ENCODE peak calls at places on chromosomes 2 and 18, in seven cellular contexts. One of them, this sample, is unnamed.

GRCh38 chr2:71379086-71379485 is 47.5 kb downstream of the ZNF638 start:
- DNase-seq in HepG2: no peak
- DNase-seq in A549: no peak
- DNase-seq in IMR-90: peak
- DNase-seq in GM12878: no peak
- DNase-seq in HCT116: peak
- DNase-seq in K562: no peak
- DNase-seq in this sample: no peak

GRCh38 chr2:64606495-64607363 is 47.0 kb downstream of the SERTAD2 start:
- DNase-seq in IMR-90: no peak
- DNase-seq in A549: no peak
- DNase-seq in K562: peak
- DNase-seq in HCT116: no peak
- DNase-seq in HepG2: peak
- DNase-seq in GM12878: peak
- DNase-seq in this sample: no peak

GRCh38 chr18:25456284-25456683 is 104.3 kb upstream of the ZNF521 start:
- DNase-seq in HCT116: no peak
- DNase-seq in IMR-90: no peak
- DNase-seq in K562: no peak
- DNase-seq in GM12878: no peak
- DNase-seq in A549: no peak
- DNase-seq in HepG2: no peak
- DNase-seq in this sample: no peak

GRCh38 chr2:223232896-223233295 is 180.9 kb downstream of the KCNE4 start:
- DNase-seq in HCT116: no peak
- DNase-seq in IMR-90: no peak
- DNase-seq in K562: no peak
- DNase-seq in GM12878: no peak
- DNase-seq in HepG2: no peak
- DNase-seq in A549: no peak
- DNase-seq in this sample: no peak

GRCh38 chr18:25351773-25352628 is at the start of gene ZNF521:
- DNase-seq in A549: no peak
- DNase-seq in HCT116: peak
- DNase-seq in IMR-90: peak
- DNase-seq in GM12878: no peak
- DNase-seq in K562: peak
- DNase-seq in HepG2: peak
- DNase-seq in this sample: peak

GRCh38 chr2:134189009-134189717 is 64.7 kb upstream of the MGAT5 start:
- DNase-seq in K562: no peak
- DNase-seq in HCT116: peak
- DNase-seq in GM12878: no peak
- DNase-seq in A549: peak
- DNase-seq in IMR-90: peak
- DNase-seq in HepG2: no peak
- DNase-seq in this sample: no peak

GRCh38 chr2:159399716-159400525 is 113.4 kb upstream of the WDSUB1 start:
- DNase-seq in HCT116: no peak
- DNase-seq in HepG2: no peak
- DNase-seq in GM12878: no peak
- DNase-seq in IMR-90: peak
- DNase-seq in K562: no peak
- DNase-seq in A549: no peak
- DNase-seq in this sample: no peak

GRCh38 chr2:7030810-7031209 is 113.6 kb downstream of the RNF144A start:
- DNase-seq in HCT116: no peak
- DNase-seq in IMR-90: no peak
- DNase-seq in K562: no peak
- DNase-seq in HepG2: no peak
- DNase-seq in GM12878: no peak
- DNase-seq in A549: no peak
- DNase-seq in this sample: no peak

GRCh38 chr18:9048808-9049494 is 53.5 kb upstream of the NDUFV2 start:
- DNase-seq in HepG2: no peak
- DNase-seq in GM12878: no peak
- DNase-seq in HCT116: no peak
- DNase-seq in K562: no peak
- DNase-seq in A549: no peak
- DNase-seq in IMR-90: peak
- DNase-seq in this sample: no peak

GRCh38 chr2:49661809-49662208 is 507.5 kb upstream of the FSHR start:
- DNase-seq in GM12878: no peak
- DNase-seq in HCT116: no peak
- DNase-seq in IMR-90: no peak
- DNase-seq in HepG2: no peak
- DNase-seq in K562: no peak
- DNase-seq in A549: no peak
- DNase-seq in this sample: no peak

GRCh38 chr2:9094117-9094516 is 90.6 kb upstream of the MBOAT2 start:
- DNase-seq in HCT116: no peak
- DNase-seq in IMR-90: no peak
- DNase-seq in A549: no peak
- DNase-seq in HepG2: no peak
- DNase-seq in K562: no peak
- DNase-seq in GM12878: no peak
- DNase-seq in this sample: peak

GRCh38 chr2:1187189-1187588 is 226.1 kb upstream of the TPO start:
- DNase-seq in HepG2: no peak
- DNase-seq in A549: no peak
- DNase-seq in GM12878: no peak
- DNase-seq in IMR-90: no peak
- DNase-seq in K562: no peak
- DNase-seq in HCT116: no peak
- DNase-seq in this sample: no peak

GRCh38 chr2:132651115-132652099 is 18.6 kb downstream of the LYPD1 start:
- DNase-seq in IMR-90: peak
- DNase-seq in K562: peak
- DNase-seq in HCT116: peak
- DNase-seq in HepG2: peak
- DNase-seq in GM12878: no peak
- DNase-seq in A549: peak
- DNase-seq in this sample: peak

GRCh38 chr2:56654936-56655335 is 471.1 kb downstream of the CCDC85A start:
- DNase-seq in IMR-90: no peak
- DNase-seq in HepG2: no peak
- DNase-seq in GM12878: no peak
- DNase-seq in A549: no peak
- DNase-seq in HCT116: no peak
- DNase-seq in K562: no peak
- DNase-seq in this sample: no peak

GRCh38 chr18:59305295-59305694 is 13.2 kb downstream of the CPLX4 start:
- DNase-seq in A549: no peak
- DNase-seq in K562: no peak
- DNase-seq in IMR-90: no peak
- DNase-seq in HCT116: no peak
- DNase-seq in HepG2: no peak
- DNase-seq in GM12878: no peak
- DNase-seq in this sample: no peak
- TF ChIP-seq RAD21 in A549: no peak
- TF ChIP-seq RAD21 in K562: no peak
- TF ChIP-seq RAD21 in IMR-90: no peak
- TF ChIP-seq RAD21 in HCT116: no peak
- TF ChIP-seq RAD21 in HepG2: no peak
- TF ChIP-seq RAD21 in GM12878: no peak
- TF ChIP-seq RAD21 in this sample: no peak

GRCh38 chr18:46028536-46028891 is 43.5 kb downstream of the PSTPIP2 start:
- DNase-seq in K562: no peak
- DNase-seq in HepG2: no peak
- DNase-seq in HCT116: no peak
- DNase-seq in GM12878: no peak
- DNase-seq in A549: no peak
- DNase-seq in IMR-90: no peak
- DNase-seq in this sample: no peak
- TF ChIP-seq RAD21 in K562: no peak
- TF ChIP-seq RAD21 in HepG2: no peak
- TF ChIP-seq RAD21 in HCT116: no peak
- TF ChIP-seq RAD21 in GM12878: no peak
- TF ChIP-seq RAD21 in A549: no peak
- TF ChIP-seq RAD21 in IMR-90: no peak
- TF ChIP-seq RAD21 in this sample: no peak

DNA sequence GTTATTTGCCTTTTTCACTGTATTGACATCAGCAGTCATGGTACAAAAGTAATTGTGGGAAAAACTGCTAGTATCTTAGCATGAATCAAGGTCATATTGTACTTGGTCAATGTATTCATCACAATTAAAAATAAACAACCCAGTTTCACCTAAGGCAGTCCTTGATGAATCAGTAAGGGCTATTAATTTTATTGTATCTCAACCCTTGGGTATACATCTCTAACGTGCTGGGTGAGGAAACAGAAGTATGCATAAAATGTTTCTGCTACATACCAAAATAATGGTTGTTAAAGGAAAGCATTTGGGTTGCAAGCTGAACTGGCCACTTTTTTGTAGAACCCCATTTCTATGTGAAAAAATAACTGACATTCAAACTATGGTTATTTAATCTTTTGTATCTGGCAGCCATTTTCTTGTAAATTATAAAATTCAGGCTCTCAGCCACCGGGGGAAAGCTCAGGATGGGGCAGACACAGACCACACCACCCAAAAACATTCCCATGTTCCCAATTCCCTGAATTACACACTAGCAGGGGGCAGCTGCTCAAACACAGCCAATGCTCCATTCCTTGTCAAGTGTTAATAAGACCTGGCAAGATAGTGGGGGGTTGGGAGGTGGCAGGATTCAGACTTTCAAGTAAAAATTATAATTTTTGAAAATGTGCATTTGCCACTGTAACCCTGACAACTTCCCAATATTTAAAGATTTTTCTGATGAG is 49.3 kb downstream of the OLA1 start:
- DNase-seq in IMR-90: peak
- DNase-seq in HCT116: no peak
- DNase-seq in A549: no peak
- DNase-seq in HepG2: no peak
- DNase-seq in GM12878: no peak
- DNase-seq in K562: no peak
- DNase-seq in this sample: no peak
- TF ChIP-seq RAD21 in IMR-90: no peak
- TF ChIP-seq RAD21 in HCT116: no peak
- TF ChIP-seq RAD21 in A549: no peak
- TF ChIP-seq RAD21 in HepG2: no peak
- TF ChIP-seq RAD21 in GM12878: no peak
- TF ChIP-seq RAD21 in K562: no peak
- TF ChIP-seq RAD21 in this sample: no peak

GRCh38 chr18:7224198-7224597 is 6.7 kb upstream of the LRRC30 start:
- DNase-seq in GM12878: no peak
- DNase-seq in A549: no peak
- DNase-seq in HCT116: no peak
- DNase-seq in K562: no peak
- DNase-seq in IMR-90: no peak
- DNase-seq in HepG2: no peak
- DNase-seq in this sample: no peak

DNA sequence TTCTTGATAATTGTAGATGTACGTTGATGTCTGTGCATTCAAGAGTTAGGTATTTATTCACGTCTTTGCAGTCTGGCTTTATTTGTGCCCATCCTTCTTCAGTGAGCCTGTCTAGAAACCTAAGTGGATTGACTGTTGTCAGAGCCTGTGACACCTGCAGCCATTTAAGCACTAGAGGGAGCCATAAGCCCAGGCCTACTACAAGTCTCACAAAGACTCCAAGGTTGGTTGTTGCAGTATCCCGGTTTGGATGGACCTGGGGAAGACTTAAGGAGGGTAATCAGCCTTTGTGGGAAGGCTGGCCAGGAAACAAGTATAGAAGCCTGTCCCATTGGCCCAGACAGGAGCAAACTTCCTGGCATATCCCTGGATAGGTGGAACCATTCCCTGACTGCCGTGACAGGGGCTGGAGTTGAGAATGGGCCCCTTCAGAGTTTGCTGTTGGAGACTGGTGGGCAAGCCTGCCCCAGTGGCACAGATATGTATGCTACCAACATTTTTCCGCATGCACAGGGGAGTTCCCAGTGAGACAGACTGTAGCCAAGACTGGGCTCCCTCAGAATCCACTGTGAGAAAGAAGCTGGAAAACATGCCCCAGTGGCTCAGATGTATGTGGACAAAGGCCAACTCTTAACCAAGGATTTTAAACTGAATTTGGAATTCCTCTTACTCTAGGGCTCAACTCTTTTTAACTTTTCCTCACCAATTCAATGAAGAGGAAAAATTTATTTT is 9.3 kb upstream of the LRRC30 start:
- DNase-seq in GM12878: peak
- DNase-seq in HCT116: peak
- DNase-seq in K562: peak
- DNase-seq in IMR-90: peak
- DNase-seq in A549: peak
- DNase-seq in HepG2: peak
- DNase-seq in this sample: peak
- TF ChIP-seq RAD21 in GM12878: peak
- TF ChIP-seq RAD21 in HCT116: peak
- TF ChIP-seq RAD21 in K562: peak
- TF ChIP-seq RAD21 in IMR-90: peak
- TF ChIP-seq RAD21 in A549: peak
- TF ChIP-seq RAD21 in HepG2: peak
- TF ChIP-seq RAD21 in this sample: peak